ENCODE peak calls at places on chromosome 22, in ten cellular contexts. P is HL-60, S is right lobe of liver, X is adrenal gland, E is IMR-90, Q is H1, V is right atrium auricular region, Z is heart right ventricle, G is AG04450, Y is OCI-LY7. O is an unnamed sample.

GRCh38 chr22:48100685-48101417 is 1338.4 kb downstream of the TBC1D22A start:
- DNase-seq in P (no peak), S (no peak), X (no peak), E (no peak), Q (no peak), V (no peak), Z (no peak), G (no peak), Y (peak), O (no peak)

GRCh38 chr22:44023404-44024287 is 456 bp upstream of the PARVB start:
- DNase-seq in P (peak), S (peak), X (peak), E (peak), Q (no peak), V (peak), Z (no peak), G (no peak), Y (no peak), O (peak)

GRCh38 chr22:44735518-44736428 is 16.6 kb upstream of the ARHGAP8 start:
- DNase-seq in P (peak), S (peak), X (peak), E (peak), Q (peak), V (peak), Z (peak), G (no peak), Y (peak), O (peak)

GRCh38 chr22:24437820-24438328 is 10.5 kb downstream of the ADORA2A start:
- DNase-seq in P (peak), S (no peak), X (no peak), E (no peak), Q (no peak), V (no peak), Z (no peak), G (no peak), Y (peak), O (no peak)

GRCh38 chr22:44203203-44203602 is 22.5 kb downstream of the PARVG start:
- DNase-seq in P (no peak), S (no peak), X (no peak), E (no peak), Q (no peak), V (no peak), Z (no peak), G (no peak), Y (no peak), O (no peak)

GRCh38 chr22:33274214-33274828 is 216.1 kb upstream of the SYN3 start:
- DNase-seq in P (peak), S (no peak), X (no peak), E (no peak), Q (peak), V (no peak), Z (no peak), G (no peak), Y (peak), O (no peak)

GRCh38 chr22:43508489-43508888 is 96.7 kb downstream of the MPPED1 start:
- DNase-seq in P (no peak), S (no peak), X (no peak), E (no peak), Q (no peak), V (no peak), Z (no peak), G (no peak), Y (no peak), O (no peak)

GRCh38 chr22:48199667-48200066 is 1437.2 kb downstream of the TBC1D22A start:
- DNase-seq in P (no peak), S (no peak), X (no peak), E (no peak), Q (no peak), V (peak), Z (no peak), G (no peak), Y (no peak), O (no peak)

GRCh38 chr22:49550766-49551362 is 276.8 kb downstream of the BRD1 start:
- DNase-seq in P (no peak), S (no peak), X (no peak), E (no peak), Q (no peak), V (no peak), Z (no peak), G (no peak), Y (no peak), O (no peak)

GRCh38 chr22:50219800-50220602 is 19.2 kb downstream of the SELENOO start:
- DNase-seq in P (no peak), S (peak), X (no peak), E (no peak), Q (no peak), V (no peak), Z (no peak), G (no peak), Y (no peak), O (no peak)

GRCh38 chr22:24848559-24849168 is 42.7 kb downstream of the SGSM1 start:
- DNase-seq in P (no peak), S (no peak), X (no peak), E (no peak), Q (no peak), V (no peak), Z (no peak), G (no peak), Y (no peak), O (no peak)

GRCh38 chr22:22750335-22751042 is 106.1 kb downstream of the GGTLC2 start:
- DNase-seq in P (no peak), S (no peak), X (no peak), E (no peak), Q (no peak), V (no peak), Z (no peak), G (no peak), Y (no peak), O (no peak)
- H3K27ac ChIP-seq in P (no peak), S (no peak), X (no peak), E (no peak), Q (no peak), V (no peak), Z (no peak), G (no peak), Y (no peak), O (no peak)

GRCh38 chr22:38313384-38313955 is 3.8 kb downstream of the CSNK1E start:
- DNase-seq in P (no peak), S (peak), X (peak), E (peak), Q (no peak), V (peak), Z (peak), G (peak), Y (peak), O (peak)
- TF ChIP-seq CTCF in P (no peak), S (no peak), X (no peak), E (no peak), Q (no peak), V (no peak), Z (no peak), G (no peak), Y (no peak), O (no peak)

GRCh38 chr22:41511521-41511968 is 32.7 kb downstream of the POLR3H start:
- DNase-seq in P (no peak), S (no peak), X (no peak), E (no peak), Q (no peak), V (no peak), Z (peak), G (no peak), Y (no peak), O (no peak)

GRCh38 chr22:41504397-41504796 is 35.5 kb downstream of the ACO2 start:
- DNase-seq in P (no peak), S (no peak), X (peak), E (no peak), Q (no peak), V (no peak), Z (peak), G (no peak), Y (no peak), O (peak)

GRCh38 chr22:41512421-41513194 is 31.7 kb downstream of the POLR3H start:
- DNase-seq in P (no peak), S (no peak), X (peak), E (peak), Q (no peak), V (no peak), Z (no peak), G (no peak), Y (no peak), O (peak)

GRCh38 chr22:41507330-41508063 is 36.8 kb downstream of the POLR3H start:
- DNase-seq in P (no peak), S (no peak), X (no peak), E (no peak), Q (no peak), V (no peak), Z (no peak), G (no peak), Y (no peak), O (no peak)

GRCh38 chr22:41508770-41509170 is 35.5 kb downstream of the POLR3H start:
- DNase-seq in P (no peak), S (no peak), X (no peak), E (no peak), Q (no peak), V (no peak), Z (peak), G (no peak), Y (no peak), O (peak)
- H3K27ac ChIP-seq in P (no peak), S (no peak), X (no peak), E (no peak), Q (no peak), V (peak), Z (peak), G (no peak), Y (no peak), O (peak)

GRCh38 chr22:20857838-20858614 is 585 bp downstream of the PI4KA start:
- DNase-seq in P (peak), S (peak), X (peak), E (peak), Q (peak), V (peak), Z (peak), G (peak), Y (peak), O (peak)
- TF ChIP-seq CTCF in P (no peak), S (no peak), X (no peak), E (no peak), Q (no peak), V (no peak), Z (no peak), G (no peak), Y (no peak), O (no peak)

GRCh38 chr22:20569059-20570058 is 61.9 kb downstream of the MED15 start:
- DNase-seq in P (peak), S (no peak), X (peak), E (peak), Q (no peak), V (peak), Z (peak), G (peak), Y (no peak), O (peak)
- H3K27ac ChIP-seq in P (peak), S (no peak), X (peak), E (peak), Q (no peak), V (peak), Z (peak), G (peak), Y (no peak), O (peak)

GRCh38 chr22:26174280-26174679 is 5.0 kb downstream of the SEZ6L start:
- DNase-seq in P (no peak), S (no peak), X (peak), E (no peak), Q (peak), V (no peak), Z (no peak), G (no peak), Y (no peak), O (no peak)
- TF ChIP-seq CTCF in P (no peak), S (no peak), X (peak), E (no peak), Q (peak), V (no peak), Z (no peak), G (no peak), Y (no peak), O (no peak)

O was measured in left ventricle myocardium inferior.